ENCODE peak calls at places on chromosomes 13 and 19, in eight cellular contexts. U, A, K, C, D, S, T and F are unnamed samples.

GRCh38 chr19:48248081-48248833 is 7.5 kb downstream of the CARD8 start:
- DNase-seq in U (no peak), A (peak), K (no peak), C (no peak), D (no peak), S (no peak), T (no peak), F (no peak)

GRCh38 chr19:56141416-56141992 is 417 bp downstream of the ZNF444 start:
- DNase-seq in U (no peak), A (peak), K (no peak), C (no peak), D (no peak), S (no peak), T (no peak), F (no peak)

GRCh38 chr13:101473458-101473857 is 21.0 kb downstream of the ITGBL1 start:
- DNase-seq in U (peak), A (no peak), K (no peak), C (peak), D (no peak), S (no peak), T (no peak), F (no peak)

GRCh38 chr19:47573076-47574026 is at the start of gene ZNF541:
- DNase-seq in U (peak), A (peak), K (no peak), C (peak), D (peak), S (no peak), T (peak), F (peak)

GRCh38 chr19:38889803-38890202 is 9.6 kb downstream of the SIRT2 start:
- DNase-seq in U (no peak), A (no peak), K (no peak), C (no peak), D (no peak), S (no peak), T (no peak), F (no peak)

GRCh38 chr13:100916943-100917342 is 242.3 kb upstream of the TMTC4 start:
- DNase-seq in U (no peak), A (no peak), K (no peak), C (no peak), D (no peak), S (no peak), T (no peak), F (no peak)

GRCh38 chr19:7348587-7349230 is at the start of gene ARHGEF18:
- DNase-seq in U (no peak), A (peak), K (no peak), C (no peak), D (no peak), S (no peak), T (no peak), F (peak)

GRCh38 chr19:45051929-45052579 is 13.2 kb downstream of the CLASRP start:
- DNase-seq in U (no peak), A (no peak), K (no peak), C (no peak), D (no peak), S (no peak), T (peak), F (peak)

GRCh38 chr13:113959198-113959597 is 14.7 kb downstream of the C13orf46 start:
- DNase-seq in U (no peak), A (peak), K (no peak), C (no peak), D (no peak), S (no peak), T (peak), F (no peak)

GRCh38 chr19:41893899-41894298 is 10.9 kb downstream of the ARHGEF1 start:
- DNase-seq in U (peak), A (peak), K (no peak), C (no peak), D (no peak), S (no peak), T (no peak), F (no peak)

GRCh38 chr19:53254451-53255341 is at the start of gene ZNF677:
- DNase-seq in U (peak), A (peak), K (peak), C (peak), D (peak), S (peak), T (peak), F (peak)

GRCh38 chr13:48235100-48235813 is 2.3 kb downstream of the ITM2B start:
- DNase-seq in U (peak), A (no peak), K (no peak), C (peak), D (no peak), S (no peak), T (peak), F (no peak)

GRCh38 chr13:113882266-113882627 is 18.4 kb upstream of the GAS6 start:
- DNase-seq in U (no peak), A (no peak), K (no peak), C (no peak), D (no peak), S (no peak), T (peak), F (no peak)

GRCh38 chr13:40026174-40026585 is 370.7 kb downstream of the COG6 start:
- DNase-seq in U (peak), A (peak), K (no peak), C (no peak), D (no peak), S (no peak), T (no peak), F (no peak)

GRCh38 chr13:112116187-112116950 is 49.4 kb downstream of the SOX1 start:
- DNase-seq in U (no peak), A (no peak), K (no peak), C (no peak), D (no peak), S (no peak), T (peak), F (no peak)

GRCh38 chr13:37956536-37956935 is 87.0 kb upstream of the TRPC4 start:
- DNase-seq in U (no peak), A (no peak), K (no peak), C (no peak), D (no peak), S (no peak), T (no peak), F (no peak)

GRCh38 chr13:37959284-37959683 is 89.7 kb upstream of the TRPC4 start:
- DNase-seq in U (no peak), A (no peak), K (no peak), C (no peak), D (no peak), S (no peak), T (no peak), F (no peak)

GRCh38 chr13:37966266-37966665 is 96.7 kb upstream of the TRPC4 start:
- DNase-seq in U (no peak), A (no peak), K (no peak), C (no peak), D (no peak), S (no peak), T (no peak), F (no peak)

DNA sequence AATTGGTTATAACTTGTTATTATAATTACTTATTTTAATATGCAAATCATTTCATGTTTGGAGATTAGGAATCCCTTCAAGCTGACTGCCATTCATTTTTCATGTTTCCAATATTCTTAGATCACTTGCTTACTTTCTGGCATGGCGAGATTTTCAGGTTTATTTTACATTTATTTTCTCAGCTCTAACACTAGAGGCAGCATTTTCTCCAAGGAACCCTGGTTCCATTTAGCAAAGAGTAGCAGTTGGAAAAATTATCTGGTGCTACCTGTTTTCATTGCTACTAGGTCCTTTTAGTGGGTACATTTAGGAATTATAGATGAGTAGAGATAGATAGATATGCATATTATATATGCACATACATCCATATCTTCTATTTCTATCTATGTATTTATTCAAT is 90.9 kb upstream of the TRPC4 start:
- DNase-seq in U (peak), A (no peak), K (no peak), C (no peak), D (no peak), S (no peak), T (no peak), F (no peak)
- TF ChIP-seq CTCF in U (peak), A (no peak), K (no peak), C (peak), D (no peak), S (no peak), T (no peak), F (no peak)

GRCh38 chr19:19663292-19664120 is at the start of gene ATP13A1:
- DNase-seq in U (peak), A (peak), K (peak), C (peak), D (peak), S (peak), T (peak), F (peak)

GRCh38 chr19:19661675-19662251 is 1.7 kb downstream of the ATP13A1 start:
- DNase-seq in U (no peak), A (peak), K (no peak), C (no peak), D (no peak), S (no peak), T (no peak), F (no peak)

GRCh38 chr19:19662344-19662743 is 1.1 kb downstream of the ATP13A1 start:
- DNase-seq in U (no peak), A (no peak), K (no peak), C (no peak), D (no peak), S (no peak), T (no peak), F (no peak)

GRCh38 chr19:19661141-19661674 is 2.3 kb downstream of the ATP13A1 start:
- DNase-seq in U (no peak), A (no peak), K (no peak), C (no peak), D (no peak), S (no peak), T (no peak), F (no peak)

GRCh38 chr19:19662866-19663291 is 597 bp downstream of the ATP13A1 start:
- DNase-seq in U (peak), A (no peak), K (no peak), C (no peak), D (no peak), S (no peak), T (no peak), F (no peak)
- TF ChIP-seq CTCF in U (no peak), A (no peak), K (no peak), C (no peak), D (no peak), S (no peak), T (no peak), F (no peak)

GRCh38 chr19:37719927-37720265 is 335 bp upstream of the ZNF607 start:
- DNase-seq in U (no peak), A (no peak), K (no peak), C (no peak), D (no peak), S (no peak), T (no peak), F (no peak)
- TF ChIP-seq CTCF in U (no peak), A (no peak), K (no peak), C (no peak), D (no peak), S (no peak), T (no peak), F (no peak)

GRCh38 chr13:30857018-30857417 is 49.1 kb upstream of the MEDAG start:
- DNase-seq in U (no peak), A (no peak), K (no peak), C (no peak), D (no peak), S (no peak), T (no peak), F (no peak)
- TF ChIP-seq CTCF in U (no peak), A (no peak), K (no peak), C (peak), D (no peak), S (no peak), T (no peak), F (no peak)

GRCh38 chr19:16144216-16144581 is 714 bp downstream of the HSH2D start:
- DNase-seq in U (no peak), A (no peak), K (no peak), C (no peak), D (no peak), S (no peak), T (no peak), F (no peak)

GRCh38 chr19:16142032-16142580 is 1.4 kb upstream of the HSH2D start:
- DNase-seq in U (no peak), A (no peak), K (no peak), C (no peak), D (no peak), S (no peak), T (no peak), F (no peak)

GRCh38 chr19:16139752-16140151 is 3.7 kb upstream of the HSH2D start:
- DNase-seq in U (no peak), A (no peak), K (no peak), C (no peak), D (no peak), S (no peak), T (no peak), F (no peak)

GRCh38 chr19:16143399-16144215 is at the start of gene HSH2D:
- DNase-seq in U (no peak), A (peak), K (peak), C (no peak), D (no peak), S (no peak), T (peak), F (peak)

GRCh38 chr19:16141043-16141442 is 2.4 kb upstream of the HSH2D start:
- DNase-seq in U (no peak), A (peak), K (no peak), C (no peak), D (no peak), S (no peak), T (no peak), F (peak)
- TF ChIP-seq CTCF in U (no peak), A (no peak), K (no peak), C (no peak), D (no peak), S (no peak), T (no peak), F (no peak)

DNA sequence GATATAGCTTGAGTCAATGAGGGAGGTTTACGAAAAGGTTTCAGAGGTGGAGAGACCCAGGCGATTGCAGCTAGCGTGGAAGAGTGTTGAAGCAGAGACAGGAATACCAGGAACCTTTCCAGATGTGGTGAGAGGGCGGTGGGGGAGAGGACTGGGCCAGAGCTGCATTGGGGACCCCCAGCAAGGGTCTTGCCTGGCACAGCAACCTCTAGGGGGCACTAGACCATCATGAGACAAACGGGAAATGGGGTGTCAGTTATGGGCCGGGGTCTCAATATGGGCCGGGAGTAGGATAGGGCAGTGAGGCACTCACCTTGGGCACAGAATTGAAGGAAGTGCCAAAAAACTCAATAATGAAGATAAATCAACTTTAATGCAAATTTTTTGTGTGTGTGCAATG is 2.1 kb upstream of the LRP3 start:
- DNase-seq in U (no peak), A (peak), K (no peak), C (no peak), D (no peak), S (no peak), T (no peak), F (no peak)
- TF ChIP-seq CTCF in U (peak), A (peak), K (no peak), C (no peak), D (no peak), S (no peak), T (no peak), F (no peak)

GRCh38 chr19:35792888-35793287 is 17.5 kb downstream of the ARHGAP33 start:
- DNase-seq in U (no peak), A (no peak), K (no peak), C (no peak), D (no peak), S (no peak), T (no peak), F (no peak)

GRCh38 chr19:35791814-35792279 is 16.5 kb downstream of the ARHGAP33 start:
- DNase-seq in U (no peak), A (no peak), K (no peak), C (no peak), D (no peak), S (no peak), T (no peak), F (no peak)

GRCh38 chr19:35789978-35790944 is 14.9 kb downstream of the ARHGAP33 start:
- DNase-seq in U (no peak), A (no peak), K (no peak), C (no peak), D (no peak), S (no peak), T (no peak), F (no peak)

GRCh38 chr19:35792312-35792711 is 16.9 kb downstream of the ARHGAP33 start:
- DNase-seq in U (no peak), A (no peak), K (no peak), C (no peak), D (no peak), S (no peak), T (no peak), F (no peak)

GRCh38 chr19:35790981-35791813 is 15.8 kb downstream of the ARHGAP33 start:
- DNase-seq in U (no peak), A (peak), K (no peak), C (no peak), D (no peak), S (no peak), T (no peak), F (no peak)
- TF ChIP-seq CTCF in U (peak), A (no peak), K (no peak), C (no peak), D (no peak), S (no peak), T (no peak), F (no peak)

GRCh38 chr19:2170987-2171348 is 7.2 kb downstream of the DOT1L start:
- DNase-seq in U (no peak), A (no peak), K (no peak), C (no peak), D (no peak), S (no peak), T (no peak), F (no peak)

GRCh38 chr19:2170219-2170618 is 6.5 kb downstream of the DOT1L start:
- DNase-seq in U (no peak), A (no peak), K (no peak), C (no peak), D (no peak), S (no peak), T (no peak), F (no peak)

GRCh38 chr19:2173841-2174577 is 10.3 kb downstream of the DOT1L start:
- DNase-seq in U (no peak), A (peak), K (no peak), C (no peak), D (no peak), S (no peak), T (no peak), F (no peak)

GRCh38 chr19:2173388-2173787 is 9.7 kb downstream of the DOT1L start:
- DNase-seq in U (no peak), A (no peak), K (no peak), C (no peak), D (no peak), S (no peak), T (no peak), F (no peak)

DNA sequence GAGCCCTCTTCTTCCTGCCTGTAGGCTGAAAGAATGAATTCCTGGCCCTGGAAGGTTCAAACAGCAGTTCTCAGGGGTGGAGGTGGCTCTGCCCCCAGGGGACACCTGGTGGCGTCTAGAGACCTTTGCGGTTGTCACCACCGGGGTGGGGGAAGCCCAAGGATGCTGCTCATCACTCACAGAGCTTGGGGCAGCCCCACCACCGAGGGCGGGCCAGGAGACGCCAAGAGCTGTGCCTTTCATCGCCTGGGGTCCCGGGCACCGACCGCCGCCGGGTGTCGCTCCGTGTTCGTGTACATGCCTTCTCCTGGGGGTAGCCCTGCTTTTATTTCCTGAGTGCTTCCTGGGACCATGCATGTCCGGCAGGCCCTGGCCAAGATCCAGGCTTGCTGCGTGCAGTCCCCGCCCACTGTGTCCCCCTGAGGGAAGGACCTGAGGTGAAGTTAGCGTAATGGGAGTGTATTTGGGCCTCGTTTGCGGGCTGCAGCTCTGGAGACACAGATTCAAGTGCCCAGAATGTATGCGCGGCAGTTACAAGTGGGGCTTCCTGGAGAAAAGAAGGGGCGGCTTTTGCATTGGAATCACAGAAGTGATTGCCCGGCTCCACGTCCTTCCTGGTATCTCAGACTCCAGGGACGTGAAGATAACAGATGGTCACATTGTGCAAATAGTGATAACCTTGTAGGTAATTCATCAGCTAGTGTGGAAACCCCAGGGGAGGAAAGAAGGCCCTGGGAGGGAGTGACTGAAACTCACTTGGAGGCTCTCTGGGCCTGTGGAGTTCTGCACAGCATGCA is 7.8 kb downstream of the DOT1L start:
- DNase-seq in U (peak), A (peak), K (no peak), C (peak), D (no peak), S (no peak), T (peak), F (peak)
- TF ChIP-seq CTCF in U (peak), A (peak), K (peak), C (no peak), D (no peak), S (no peak), T (no peak), F (no peak)